ENCODE peak calls at places on chromosomes 5 and 9, in five cellular contexts. C, E, T, Q and N are unnamed samples.
A peak's percentile ranks its signal among the peaks of the same experiment; 100 is the strongest.

GRCh38 chr9:68793605-68794343 is 88.7 kb downstream of the PIP5K1B start:
- DNase-seq in C (no peak), E (no peak), T (no peak), Q (no peak), N (no peak)

GRCh38 chr5:40442346-40442745 is 237.4 kb upstream of the PTGER4 start:
- DNase-seq in C (peak; percentile 83), E (no peak), T (no peak), Q (peak; percentile 88), N (no peak)

GRCh38 chr9:113614843-113615648 is 151.5 kb downstream of the RGS3 start:
- DNase-seq in C (peak; percentile 74), E (no peak), T (no peak), Q (no peak), N (no peak)

GRCh38 chr5:129836321-129836720 is 67.9 kb upstream of the CHSY3 start:
- DNase-seq in C (no peak), E (no peak), T (no peak), Q (no peak), N (no peak)

GRCh38 chr9:38393128-38393809 is 767 bp downstream of the ALDH1B1 start:
- DNase-seq in C (no peak), E (no peak), T (no peak), Q (no peak), N (no peak)

GRCh38 chr5:145632701-145633100 is 202.4 kb downstream of the PRELID2 start:
- DNase-seq in C (no peak), E (no peak), T (no peak), Q (no peak), N (no peak)

GRCh38 chr9:101446732-101447131 is 11.2 kb upstream of the ALDOB start:
- DNase-seq in C (no peak), E (no peak), T (no peak), Q (no peak), N (no peak)

GRCh38 chr5:10106806-10107205 is 142.9 kb downstream of the ATPSCKMT start:
- DNase-seq in C (peak; percentile 23), E (no peak), T (no peak), Q (no peak), N (no peak)

GRCh38 chr5:141821430-141821925 is 56.7 kb downstream of the PCDH1 start:
- DNase-seq in C (peak; percentile 94), E (no peak), T (no peak), Q (no peak), N (no peak)

GRCh38 chr9:35746583-35746982 is 2.4 kb downstream of the GBA2 start:
- DNase-seq in C (no peak), E (no peak), T (peak; percentile 61), Q (peak; percentile 74), N (no peak)

GRCh38 chr9:35748239-35748857 is 680 bp downstream of the GBA2 start:
- DNase-seq in C (no peak), E (no peak), T (no peak), Q (no peak), N (no peak)

GRCh38 chr9:35743880-35744518 is 5.0 kb downstream of the GBA2 start:
- DNase-seq in C (no peak), E (peak; percentile 13), T (no peak), Q (no peak), N (no peak)

GRCh38 chr9:35748858-35749514 is at the start of the genes GBA2 and RGP1:
- DNase-seq in C (peak; percentile 43), E (peak; percentile 89), T (peak; percentile 91), Q (peak; percentile 77), N (peak; percentile 81)

GRCh38 chr9:35745569-35745968 is 3.5 kb downstream of the GBA2 start:
- DNase-seq in C (no peak), E (no peak), T (no peak), Q (no peak), N (no peak)
- H3K36me3 ChIP-seq in C (peaks cover 33% of the 10 kb centered on the region), E (peaks cover 39% of the 10 kb centered on the region), T (peaks cover 36% of the 10 kb centered on the region), Q (peaks cover 42% of the 10 kb centered on the region), N (no peaks in the 10 kb centered on the region)

GRCh38 chr5:68381909-68382308 is 166.4 kb downstream of the PIK3R1 start:
- DNase-seq in C (no peak), E (no peak), T (no peak), Q (no peak), N (no peak)

GRCh38 chr5:68383888-68384310 is 168.3 kb downstream of the PIK3R1 start:
- DNase-seq in C (no peak), E (no peak), T (peak; percentile 52), Q (no peak), N (no peak)

GRCh38 chr5:68384936-68385594 is 169.5 kb downstream of the PIK3R1 start:
- DNase-seq in C (no peak), E (no peak), T (no peak), Q (no peak), N (no peak)

GRCh38 chr5:68381060-68381459 is 165.5 kb downstream of the PIK3R1 start:
- DNase-seq in C (no peak), E (no peak), T (no peak), Q (no peak), N (no peak)

GRCh38 chr5:68382640-68383039 is 167.1 kb downstream of the PIK3R1 start:
- DNase-seq in C (peak; percentile 6), E (no peak), T (no peak), Q (no peak), N (no peak)
- H3K4me1 ChIP-seq in C (no peaks in the 10 kb centered on the region), E (peaks cover 23% of the 10 kb centered on the region), T (peaks cover 14% of the 10 kb centered on the region), Q (no peaks in the 10 kb centered on the region), N (no peaks in the 10 kb centered on the region)

GRCh38 chr9:16329699-16330113 is 540.8 kb downstream of the BNC2 start:
- DNase-seq in C (peak; percentile 60), E (no peak), T (peak; percentile 16), Q (no peak), N (no peak)
- TF ChIP-seq POLR2A in C (no peak), E (no peak), T (no peak), Q (no peak), N (no peak)

GRCh38 chr5:159033351-159033657 is 66.4 kb downstream of the EBF1 start:
- DNase-seq in C (no peak), E (no peak), T (no peak), Q (no peak), N (no peak)
- H3K36me3 ChIP-seq in C (no peaks in the 10 kb centered on the region), E (no peaks in the 10 kb centered on the region), T (no peaks in the 10 kb centered on the region), Q (no peaks in the 10 kb centered on the region), N (no peaks in the 10 kb centered on the region)

GRCh38 chr9:109108318-109108717 is 11.4 kb downstream of the TMEM245 start:
- DNase-seq in C (peak; percentile 71), E (no peak), T (no peak), Q (no peak), N (no peak)

GRCh38 chr9:109109962-109110325 is 9.8 kb downstream of the TMEM245 start:
- DNase-seq in C (no peak), E (no peak), T (no peak), Q (peak; percentile 60), N (no peak)

GRCh38 chr9:109113239-109113638 is 6.5 kb downstream of the TMEM245 start:
- DNase-seq in C (no peak), E (no peak), T (no peak), Q (no peak), N (no peak)

GRCh38 chr9:109110326-109111014 is 9.3 kb downstream of the TMEM245 start:
- DNase-seq in C (peak; percentile 80), E (no peak), T (no peak), Q (no peak), N (no peak)

GRCh38 chr9:109107402-109108240 is 12.1 kb downstream of the TMEM245 start:
- DNase-seq in C (peak; percentile 81), E (no peak), T (no peak), Q (peak; percentile 33), N (peak; percentile 52)
- H3K4me1 ChIP-seq in C (peaks cover 6% of the 10 kb centered on the region), E (peaks cover 71% of the 10 kb centered on the region), T (peaks cover 58% of the 10 kb centered on the region), Q (peaks cover 61% of the 10 kb centered on the region), N (peaks cover 78% of the 10 kb centered on the region)